ENCODE peak calls at places on chromosomes 7 and 10, in nine cellular contexts. E is kidney tubule cell, R is A172, J is activated gamma-delta T cell treated with Interleukin-2 at 50 U/mL for 16 hours, G is heart left ventricle, Z is adipocyte, X is left cardiac atrium, U is nephron progenitor cell, L is substantia nigra. H is an unnamed sample.

GRCh38 chr10:77297370-77297692 is 340.3 kb downstream of the KCNMA1 start:
- DNase-seq in J (no peak), U (no peak), G (no peak), Z (no peak), X (no peak), L (no peak), E (peak), R (peak), H (peak)

GRCh38 chr10:121662945-121663917 is 65.0 kb upstream of the FGFR2 start:
- DNase-seq in J (no peak), X (no peak), L (peak), R (no peak), U (peak), G (no peak), Z (no peak), E (peak), H (no peak)

GRCh38 chr7:1230411-1231213 is 2.1 kb upstream of the UNCX start:
- DNase-seq in L (no peak), Z (no peak), R (no peak), E (no peak), X (no peak), U (peak), J (no peak), G (no peak), H (no peak)

GRCh38 chr10:112958275-112958995 is 8.4 kb downstream of the TCF7L2 start:
- DNase-seq in L (no peak), X (no peak), J (no peak), R (peak), Z (peak), E (peak), G (no peak), U (no peak), H (no peak)

GRCh38 chr10:12177642-12178041 is 18.0 kb downstream of the NUDT5 start:
- DNase-seq in Z (no peak), X (no peak), L (no peak), R (peak), G (no peak), E (peak), U (no peak), J (no peak), H (no peak)

GRCh38 chr10:51314079-51314835 is 240.0 kb downstream of the PRKG1 start:
- DNase-seq in E (no peak), G (no peak), X (no peak), Z (peak), R (no peak), J (no peak), U (no peak), L (no peak), H (no peak)

GRCh38 chr10:42630537-42631134 is 7.7 kb downstream of the ZNF33B start:
- DNase-seq in G (no peak), Z (no peak), E (peak), R (no peak), X (no peak), U (no peak), L (no peak), J (no peak), H (no peak)

GRCh38 chr7:24457215-24457549 is 116.1 kb upstream of the PALS2 start:
- DNase-seq in J (no peak), E (no peak), L (no peak), X (no peak), Z (no peak), U (no peak), R (no peak), G (no peak), H (no peak)

GRCh38 chr10:70321233-70321632 is 37.4 kb upstream of the NPFFR1 start:
- DNase-seq in X (no peak), U (no peak), J (no peak), E (no peak), L (no peak), R (no peak), G (no peak), Z (no peak), H (no peak)